ENCODE peak calls at places on chromosome 11, in seven cellular contexts. One of them, this sample, is unnamed.

GRCh38 chr11:11243790-11244469 is 109.1 kb downstream of the CSNK2A3 start:
- DNase-seq in H1: peak
- DNase-seq in IMR-90: no peak
- DNase-seq in mesendoderm: peak
- DNase-seq in neuronal stem cell: peak
- DNase-seq in H9: peak
- DNase-seq in mesenchymal stem cell: peak
- DNase-seq in this sample: no peak

GRCh38 chr11:10139656-10140055 is 154.4 kb downstream of the SBF2 start:
- DNase-seq in H1: no peak
- DNase-seq in IMR-90: peak
- DNase-seq in mesendoderm: no peak
- DNase-seq in neuronal stem cell: no peak
- DNase-seq in H9: no peak
- DNase-seq in mesenchymal stem cell: peak
- DNase-seq in this sample: no peak

GRCh38 chr11:88414385-88414861 is 76.9 kb upstream of the CTSC start:
- DNase-seq in H1: no peak
- DNase-seq in IMR-90: peak
- DNase-seq in mesendoderm: no peak
- DNase-seq in neuronal stem cell: no peak
- DNase-seq in H9: no peak
- DNase-seq in mesenchymal stem cell: peak
- DNase-seq in this sample: no peak

GRCh38 chr11:116540645-116541044 is 232.1 kb downstream of the BUD13 start:
- DNase-seq in H1: no peak
- DNase-seq in IMR-90: no peak
- DNase-seq in mesendoderm: no peak
- DNase-seq in neuronal stem cell: no peak
- DNase-seq in H9: no peak
- DNase-seq in mesenchymal stem cell: no peak
- DNase-seq in this sample: no peak

GRCh38 chr11:2196970-2197770 is 25.6 kb upstream of the TH start:
- DNase-seq in H1: peak
- DNase-seq in IMR-90: peak
- DNase-seq in mesendoderm: peak
- DNase-seq in neuronal stem cell: peak
- DNase-seq in H9: peak
- DNase-seq in mesenchymal stem cell: peak
- DNase-seq in this sample: peak

GRCh38 chr11:134878785-134879184 is 466.7 kb upstream of the B3GAT1 start:
- DNase-seq in H1: peak
- DNase-seq in IMR-90: no peak
- DNase-seq in mesendoderm: no peak
- DNase-seq in neuronal stem cell: no peak
- DNase-seq in H9: no peak
- DNase-seq in mesenchymal stem cell: no peak
- DNase-seq in this sample: peak

GRCh38 chr11:103529217-103529684 is 420.0 kb downstream of the DYNC2H1 start:
- DNase-seq in H1: no peak
- DNase-seq in IMR-90: peak
- DNase-seq in mesendoderm: peak
- DNase-seq in neuronal stem cell: no peak
- DNase-seq in H9: no peak
- DNase-seq in mesenchymal stem cell: peak
- DNase-seq in this sample: peak

GRCh38 chr11:22976146-22976545 is 115.9 kb upstream of the CCDC179 start:
- DNase-seq in H1: no peak
- DNase-seq in IMR-90: peak
- DNase-seq in mesendoderm: peak
- DNase-seq in neuronal stem cell: no peak
- DNase-seq in H9: no peak
- DNase-seq in mesenchymal stem cell: peak
- DNase-seq in this sample: peak

GRCh38 chr11:118699508-118700220 is 20.2 kb upstream of the TREH start:
- DNase-seq in H1: no peak
- DNase-seq in IMR-90: no peak
- DNase-seq in mesendoderm: peak
- DNase-seq in neuronal stem cell: no peak
- DNase-seq in H9: no peak
- DNase-seq in mesenchymal stem cell: no peak
- DNase-seq in this sample: no peak

GRCh38 chr11:118892515-118892914 is 8.8 kb downstream of the CXCR5 start:
- DNase-seq in H1: no peak
- DNase-seq in IMR-90: no peak
- DNase-seq in mesendoderm: no peak
- DNase-seq in neuronal stem cell: no peak
- DNase-seq in H9: no peak
- DNase-seq in mesenchymal stem cell: no peak
- DNase-seq in this sample: no peak

GRCh38 chr11:95088946-95089619 is 563 bp upstream of the ENDOD1 start:
- DNase-seq in H1: no peak
- DNase-seq in IMR-90: no peak
- DNase-seq in mesendoderm: no peak
- DNase-seq in neuronal stem cell: no peak
- DNase-seq in H9: no peak
- DNase-seq in mesenchymal stem cell: no peak
- DNase-seq in this sample: no peak

GRCh38 chr11:64456509-64457320 is 97.8 kb downstream of the RPS6KA4 start:
- DNase-seq in H1: no peak
- DNase-seq in IMR-90: no peak
- DNase-seq in mesendoderm: no peak
- DNase-seq in neuronal stem cell: no peak
- DNase-seq in H9: no peak
- DNase-seq in mesenchymal stem cell: no peak
- DNase-seq in this sample: peak

GRCh38 chr11:123601737-123602136 is 52.7 kb downstream of the SCN3B start:
- DNase-seq in H1: no peak
- DNase-seq in IMR-90: no peak
- DNase-seq in mesendoderm: no peak
- DNase-seq in neuronal stem cell: no peak
- DNase-seq in H9: no peak
- DNase-seq in mesenchymal stem cell: no peak
- DNase-seq in this sample: no peak

GRCh38 chr11:123601136-123601535 is 53.3 kb downstream of the SCN3B start:
- DNase-seq in H1: no peak
- DNase-seq in IMR-90: peak
- DNase-seq in mesendoderm: no peak
- DNase-seq in neuronal stem cell: no peak
- DNase-seq in H9: no peak
- DNase-seq in mesenchymal stem cell: peak
- DNase-seq in this sample: no peak

GRCh38 chr11:123607781-123608180 is 46.6 kb downstream of the SCN3B start:
- DNase-seq in H1: no peak
- DNase-seq in IMR-90: no peak
- DNase-seq in mesendoderm: no peak
- DNase-seq in neuronal stem cell: no peak
- DNase-seq in H9: no peak
- DNase-seq in mesenchymal stem cell: no peak
- DNase-seq in this sample: no peak

GRCh38 chr11:123608371-123608770 is 46.1 kb downstream of the SCN3B start:
- DNase-seq in H1: no peak
- DNase-seq in IMR-90: no peak
- DNase-seq in mesendoderm: no peak
- DNase-seq in neuronal stem cell: no peak
- DNase-seq in H9: no peak
- DNase-seq in mesenchymal stem cell: no peak
- DNase-seq in this sample: no peak

GRCh38 chr11:123603666-123604065 is 50.8 kb downstream of the SCN3B start:
- DNase-seq in H1: no peak
- DNase-seq in IMR-90: no peak
- DNase-seq in mesendoderm: no peak
- DNase-seq in neuronal stem cell: no peak
- DNase-seq in H9: no peak
- DNase-seq in mesenchymal stem cell: no peak
- DNase-seq in this sample: no peak
- H4K8ac ChIP-seq in H1: no peak
- H4K8ac ChIP-seq in IMR-90: no peak
- H4K8ac ChIP-seq in mesendoderm: no peak
- H4K8ac ChIP-seq in neuronal stem cell: no peak
- H4K8ac ChIP-seq in H9: no peak
- H4K8ac ChIP-seq in mesenchymal stem cell: no peak
- H4K8ac ChIP-seq in this sample: no peak

DNA sequence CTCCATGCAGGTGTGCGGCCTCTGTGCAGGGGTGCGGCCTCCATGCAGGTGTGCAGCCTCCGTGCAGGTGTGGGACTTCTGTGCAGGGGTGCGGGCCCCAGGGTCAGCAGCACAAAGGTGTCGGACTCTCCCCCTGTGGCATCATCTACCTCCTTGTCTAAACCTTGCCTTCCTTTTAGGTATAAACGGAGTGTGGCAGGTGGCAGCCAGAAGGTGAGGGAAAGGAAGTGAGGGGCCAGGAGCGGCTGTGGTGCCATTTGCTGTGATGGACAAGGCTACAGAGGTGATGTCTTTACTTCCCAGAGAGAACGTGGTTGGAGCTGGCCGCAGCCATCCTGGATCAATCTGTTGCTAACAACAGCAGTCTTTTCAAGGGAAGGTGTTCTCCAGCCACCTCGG is 9.1 kb downstream of the GAL start:
- DNase-seq in H1: no peak
- DNase-seq in IMR-90: no peak
- DNase-seq in mesendoderm: no peak
- DNase-seq in neuronal stem cell: no peak
- DNase-seq in H9: no peak
- DNase-seq in mesenchymal stem cell: no peak
- DNase-seq in this sample: no peak
- H4K8ac ChIP-seq in H1: no peak
- H4K8ac ChIP-seq in IMR-90: no peak
- H4K8ac ChIP-seq in mesendoderm: no peak
- H4K8ac ChIP-seq in neuronal stem cell: peak
- H4K8ac ChIP-seq in H9: no peak
- H4K8ac ChIP-seq in mesenchymal stem cell: no peak
- H4K8ac ChIP-seq in this sample: no peak

DNA sequence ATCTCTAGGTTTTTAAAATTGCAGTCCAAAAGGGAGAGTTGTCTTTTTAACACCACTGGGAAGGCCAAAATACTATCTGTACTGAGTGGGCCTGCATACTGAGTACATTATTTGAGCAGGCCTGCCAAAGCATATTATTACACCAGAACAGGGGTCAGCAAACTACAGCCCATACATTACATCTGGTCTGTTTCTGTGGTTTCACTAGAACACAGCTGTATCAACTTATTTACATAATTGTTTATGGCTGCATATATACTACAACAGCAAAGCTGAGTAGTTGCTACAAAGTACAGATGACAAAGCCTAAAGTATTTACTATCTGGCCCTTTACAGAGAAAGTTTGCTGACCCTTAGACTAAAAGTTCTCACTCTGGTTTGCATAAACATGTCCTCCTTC is 74.0 kb downstream of the USP35 start:
- DNase-seq in H1: no peak
- DNase-seq in IMR-90: peak
- DNase-seq in mesendoderm: no peak
- DNase-seq in neuronal stem cell: no peak
- DNase-seq in H9: no peak
- DNase-seq in mesenchymal stem cell: peak
- DNase-seq in this sample: no peak
- H4K8ac ChIP-seq in H1: no peak
- H4K8ac ChIP-seq in IMR-90: no peak
- H4K8ac ChIP-seq in mesendoderm: no peak
- H4K8ac ChIP-seq in neuronal stem cell: no peak
- H4K8ac ChIP-seq in H9: no peak
- H4K8ac ChIP-seq in mesenchymal stem cell: no peak
- H4K8ac ChIP-seq in this sample: no peak

GRCh38 chr11:132147464-132147863 is 777.0 kb downstream of the NTM start:
- DNase-seq in H1: no peak
- DNase-seq in IMR-90: no peak
- DNase-seq in mesendoderm: no peak
- DNase-seq in neuronal stem cell: no peak
- DNase-seq in H9: no peak
- DNase-seq in mesenchymal stem cell: no peak
- DNase-seq in this sample: no peak
- H4K8ac ChIP-seq in H1: no peak
- H4K8ac ChIP-seq in IMR-90: no peak
- H4K8ac ChIP-seq in mesendoderm: no peak
- H4K8ac ChIP-seq in neuronal stem cell: no peak
- H4K8ac ChIP-seq in H9: no peak
- H4K8ac ChIP-seq in mesenchymal stem cell: no peak
- H4K8ac ChIP-seq in this sample: no peak